ENCODE peak calls at places on chromosome 17, in nine cellular contexts. B is H54; W is kidney tubule cell; I is CD14-positive monocyte; Z is ELR; V is central memory CD4-positive, alpha-beta T cell; N is retinal pigment epithelial cell; S is body of pancreas; F is HuH-7. G is an unnamed sample.
A peak's percentile ranks its signal among the peaks of the same experiment; 100 is the strongest.

GRCh38 chr17:35804658-35805192 is 4.6 kb upstream of the TAF15 start:
- DNase-seq in B (peak; percentile 82), W (peak; percentile 85), I (no peak), Z (peak; percentile 94), V (peak; percentile 63), N (peak; percentile 76), S (peak; percentile 66), F (peak; percentile 85), G (peak; percentile 77)

GRCh38 chr17:34579979-34580684 is 750 bp downstream of the TMEM132E start:
- DNase-seq in B (no peak), W (peak; percentile 9), I (no peak), Z (peak; percentile 3), V (no peak), N (no peak), S (peak; percentile 43), F (no peak), G (no peak)

GRCh38 chr17:14058051-14058450 is 11.3 kb upstream of the COX10 start:
- DNase-seq in B (no peak), W (no peak), I (no peak), Z (no peak), V (no peak), N (no peak), S (no peak), F (no peak), G (no peak)

GRCh38 chr17:30236807-30237206 is 1.3 kb upstream of the SLC6A4 start:
- DNase-seq in B (no peak), W (peak; percentile 60), I (no peak), Z (peak; percentile 62), V (no peak), N (peak; percentile 2), S (peak; percentile 70), F (peak; percentile 90), G (peak; percentile 61)

GRCh38 chr17:4908301-4908700 is 5.4 kb upstream of the CHRNE start:
- DNase-seq in B (no peak), W (no peak), I (no peak), Z (peak; percentile 59), V (no peak), N (no peak), S (no peak), F (no peak), G (no peak)

GRCh38 chr17:20157078-20157360 is 147.9 kb downstream of the SPECC1 start:
- DNase-seq in B (no peak), W (no peak), I (no peak), Z (no peak), V (no peak), N (no peak), S (no peak), F (no peak), G (no peak)

GRCh38 chr17:66467766-66468165 is 165.4 kb downstream of the PRKCA start:
- DNase-seq in B (no peak), W (no peak), I (no peak), Z (peak; percentile 67), V (no peak), N (no peak), S (no peak), F (no peak), G (no peak)

GRCh38 chr17:63679214-63679613 is 20.7 kb downstream of the LIMD2 start:
- DNase-seq in B (no peak), W (no peak), I (no peak), Z (no peak), V (no peak), N (no peak), S (no peak), F (no peak), G (no peak)

GRCh38 chr17:37833237-37833859 is 88.5 kb upstream of the HNF1B start:
- DNase-seq in B (no peak), W (no peak), I (peak; percentile 68), Z (no peak), V (no peak), N (no peak), S (no peak), F (no peak), G (no peak)

G was measured in GM19239.